ENCODE peak calls at places on chromosomes 3 and 15, in five cellular contexts. One of them, this sample, is unnamed.

GRCh38 chr3:71581981-71582611 is 1.4 kb downstream of the FOXP1 start:
- DNase-seq in cardiac muscle cell: peak; percentile 38
- DNase-seq in GM23248: peak; percentile 71
- DNase-seq in CD4-positive, alpha-beta memory T cell: peak; percentile 21
- DNase-seq in IMR-90: no peak
- DNase-seq in this sample: peak; percentile 43

GRCh38 chr15:26757156-26757555 is 15.7 kb downstream of the GABRB3 start:
- DNase-seq in GM23248: no peak
- DNase-seq in cardiac muscle cell: no peak
- DNase-seq in CD4-positive, alpha-beta memory T cell: no peak
- DNase-seq in IMR-90: no peak
- DNase-seq in this sample: no peak

GRCh38 chr3:153246805-153247204 is 84.8 kb downstream of the RAP2B start:
- DNase-seq in CD4-positive, alpha-beta memory T cell: no peak
- DNase-seq in GM23248: peak; percentile 87
- DNase-seq in IMR-90: peak; percentile 89
- DNase-seq in cardiac muscle cell: peak; percentile 66
- DNase-seq in this sample: no peak

GRCh38 chr15:55282284-55282833 is 7.3 kb downstream of the RAB27A start:
- DNase-seq in GM23248: peak; percentile 82
- DNase-seq in CD4-positive, alpha-beta memory T cell: no peak
- DNase-seq in IMR-90: peak; percentile 84
- DNase-seq in cardiac muscle cell: peak; percentile 89
- DNase-seq in this sample: no peak

GRCh38 chr3:23385327-23385726 is 182.2 kb downstream of the UBE2E2 start:
- DNase-seq in GM23248: no peak
- DNase-seq in cardiac muscle cell: no peak
- DNase-seq in IMR-90: no peak
- DNase-seq in CD4-positive, alpha-beta memory T cell: no peak
- DNase-seq in this sample: no peak

GRCh38 chr3:30648670-30649357 is 42.4 kb downstream of the TGFBR2 start:
- DNase-seq in cardiac muscle cell: no peak
- DNase-seq in CD4-positive, alpha-beta memory T cell: no peak
- DNase-seq in IMR-90: no peak
- DNase-seq in GM23248: no peak
- DNase-seq in this sample: no peak

GRCh38 chr3:78645628-78646310 is 1122.0 kb downstream of the ROBO1 start:
- DNase-seq in GM23248: peak; percentile 81
- DNase-seq in cardiac muscle cell: peak; percentile 87
- DNase-seq in CD4-positive, alpha-beta memory T cell: no peak
- DNase-seq in IMR-90: peak; percentile 81
- DNase-seq in this sample: peak; percentile 64

GRCh38 chr3:40827942-40828688 is 303.4 kb downstream of the ZNF621 start:
- DNase-seq in CD4-positive, alpha-beta memory T cell: no peak
- DNase-seq in IMR-90: no peak
- DNase-seq in cardiac muscle cell: peak; percentile 9
- DNase-seq in GM23248: peak; percentile 21
- DNase-seq in this sample: no peak

GRCh38 chr3:73623996-73624362 is 762 bp downstream of the PDZRN3 start:
- DNase-seq in CD4-positive, alpha-beta memory T cell: no peak
- DNase-seq in GM23248: peak; percentile 94
- DNase-seq in IMR-90: peak; percentile 85
- DNase-seq in cardiac muscle cell: peak; percentile 79
- DNase-seq in this sample: peak; percentile 45

GRCh38 chr3:4426782-4427344 is 40.2 kb downstream of the SUMF1 start:
- DNase-seq in cardiac muscle cell: peak; percentile 92
- DNase-seq in CD4-positive, alpha-beta memory T cell: no peak
- DNase-seq in GM23248: peak; percentile 93
- DNase-seq in IMR-90: peak; percentile 91
- DNase-seq in this sample: peak; percentile 7

GRCh38 chr15:67914537-67915373 is 74.9 kb upstream of the RNU6-1 start:
- DNase-seq in CD4-positive, alpha-beta memory T cell: no peak
- DNase-seq in IMR-90: peak; percentile 28
- DNase-seq in cardiac muscle cell: peak; percentile 80
- DNase-seq in GM23248: peak; percentile 8
- DNase-seq in this sample: peak; percentile 25
- H3K4me3 ChIP-seq in CD4-positive, alpha-beta memory T cell: no peak overlapping the region
- H3K4me3 ChIP-seq in IMR-90: no peak overlapping the region
- H3K4me3 ChIP-seq in cardiac muscle cell: no peak overlapping the region
- H3K4me3 ChIP-seq in GM23248: no peak overlapping the region
- H3K4me3 ChIP-seq in this sample: no peak overlapping the region

GRCh38 chr3:113212845-113213375 is 1.6 kb downstream of the BOC start:
- DNase-seq in GM23248: peak; percentile 43
- DNase-seq in IMR-90: no peak
- DNase-seq in cardiac muscle cell: no peak
- DNase-seq in CD4-positive, alpha-beta memory T cell: no peak
- DNase-seq in this sample: no peak
- H3K4me3 ChIP-seq in GM23248: peak overlapping the region; percentile 94
- H3K4me3 ChIP-seq in IMR-90: peak overlapping the region; percentile 76
- H3K4me3 ChIP-seq in cardiac muscle cell: peak overlapping the region; percentile 80
- H3K4me3 ChIP-seq in CD4-positive, alpha-beta memory T cell: no peak overlapping the region
- H3K4me3 ChIP-seq in this sample: no peak overlapping the region

GRCh38 chr15:45128971-45129639 is 574 bp downstream of the DUOXA1 start:
- DNase-seq in CD4-positive, alpha-beta memory T cell: no peak
- DNase-seq in cardiac muscle cell: no peak
- DNase-seq in IMR-90: no peak
- DNase-seq in GM23248: peak; percentile 21
- DNase-seq in this sample: no peak
- H3K4me3 ChIP-seq in CD4-positive, alpha-beta memory T cell: no peak overlapping the region
- H3K4me3 ChIP-seq in cardiac muscle cell: peak overlapping the region; percentile 25
- H3K4me3 ChIP-seq in IMR-90: no peak overlapping the region
- H3K4me3 ChIP-seq in GM23248: peak overlapping the region; percentile 46
- H3K4me3 ChIP-seq in this sample: peak overlapping the region; percentile 15

DNA sequence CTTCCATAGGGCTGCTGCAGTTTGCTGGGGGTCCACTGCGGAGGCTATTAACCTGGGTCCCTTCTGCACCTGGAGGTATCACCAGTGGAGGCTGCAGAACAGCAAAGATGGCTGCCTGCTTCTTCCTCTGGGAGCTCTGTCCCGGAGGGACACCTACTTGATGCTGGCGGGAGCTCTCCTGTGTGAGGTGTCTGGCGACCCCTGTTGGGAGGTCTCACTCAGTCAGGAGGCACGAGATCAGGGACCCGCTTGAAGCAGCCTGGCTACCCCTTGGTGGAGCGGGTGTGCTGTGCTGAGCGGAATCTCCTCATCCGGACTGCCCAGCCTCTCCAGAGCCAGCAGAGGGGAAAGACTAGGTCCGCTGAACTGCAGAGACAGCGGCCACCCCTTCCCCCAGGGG is 56.0 kb upstream of the CTXND1 start:
- DNase-seq in CD4-positive, alpha-beta memory T cell: no peak
- DNase-seq in GM23248: no peak
- DNase-seq in IMR-90: no peak
- DNase-seq in cardiac muscle cell: no peak
- DNase-seq in this sample: no peak
- H3K4me3 ChIP-seq in CD4-positive, alpha-beta memory T cell: no peak overlapping the region
- H3K4me3 ChIP-seq in GM23248: no peak overlapping the region
- H3K4me3 ChIP-seq in IMR-90: no peak overlapping the region
- H3K4me3 ChIP-seq in cardiac muscle cell: no peak overlapping the region
- H3K4me3 ChIP-seq in this sample: no peak overlapping the region